ENCODE peak calls at places on chromosomes 13 and 19, in five cellular contexts. P is Panc1, U is aorta, H is mesendoderm, K is SJSA1. E is an unnamed sample.

GRCh38 chr19:10718205-10719196 is 622 bp downstream of the DNM2 start:
- DNase-seq in P (no peak), U (peak; percentile 83), H (peak; percentile 32), K (peak; percentile 56), E (no peak)

GRCh38 chr13:36778083-36778671 is 40.8 kb upstream of the RFXAP start:
- DNase-seq in P (no peak), U (no peak), H (peak; percentile 93), K (peak; percentile 66), E (no peak)

GRCh38 chr19:8423821-8424223 is 10.7 kb downstream of the MARCHF2 start:
- DNase-seq in P (peak; percentile 57), U (peak; percentile 97), H (peak; percentile 88), K (peak; percentile 95), E (no peak)

GRCh38 chr19:49448432-49448786 is 3.2 kb downstream of the PIH1D1 start:
- DNase-seq in P (no peak), U (no peak), H (no peak), K (no peak), E (no peak)

GRCh38 chr19:33261511-33262192 is 36.0 kb upstream of the SLC7A10 start:
- DNase-seq in P (no peak), U (no peak), H (no peak), K (no peak), E (no peak)

GRCh38 chr19:15081911-15082310 is at the start of gene OR1I1:
- DNase-seq in P (no peak), U (no peak), H (no peak), K (no peak), E (no peak)

GRCh38 chr19:28731577-28731976 is 481.4 kb downstream of the UQCRFS1 start:
- DNase-seq in P (no peak), U (no peak), H (no peak), K (no peak), E (no peak)

GRCh38 chr13:56720841-56721240 is 419.9 kb upstream of the PRR20A start:
- DNase-seq in P (no peak), U (no peak), H (no peak), K (no peak), E (no peak)

GRCh38 chr19:49017666-49018351 is 918 bp upstream of the LHB start:
- DNase-seq in P (no peak), U (peak; percentile 86), H (peak; percentile 73), K (peak; percentile 84), E (no peak)

GRCh38 chr19:39325778-39326680 is 5.4 kb upstream of the LRFN1 start:
- DNase-seq in P (no peak), U (no peak), H (peak; percentile 58), K (no peak), E (no peak)

GRCh38 chr13:72726721-72727416 is 560 bp downstream of the MZT1 start:
- DNase-seq in P (no peak), U (peak; percentile 80), H (peak; percentile 21), K (peak; percentile 52), E (no peak)

GRCh38 chr19:41997121-41997850 is 3.3 kb upstream of the ATP1A3 start:
- DNase-seq in P (no peak), U (peak; percentile 82), H (peak; percentile 76), K (no peak), E (no peak)

GRCh38 chr19:3433313-3433712 is 47.0 kb downstream of the SMIM24 start:
- DNase-seq in P (no peak), U (no peak), H (no peak), K (no peak), E (no peak)

GRCh38 chr13:29081697-29082440 is 261.7 kb downstream of the MTUS2 start:
- DNase-seq in P (no peak), U (no peak), H (no peak), K (no peak), E (no peak)

GRCh38 chr13:96988441-96988840 is 5.8 kb downstream of the OXGR1 start:
- DNase-seq in P (no peak), U (no peak), H (no peak), K (no peak), E (no peak)
- H3K4me1 ChIP-seq in P (no peaks in the 10 kb centered on the region), U (no peaks in the 10 kb centered on the region), H (no peaks in the 10 kb centered on the region), K (no peaks in the 10 kb centered on the region), E (no peaks in the 10 kb centered on the region)

GRCh38 chr19:50629801-50630200 is 9.9 kb downstream of the SYT3 start:
- DNase-seq in P (no peak), U (no peak), H (no peak), K (no peak), E (no peak)

GRCh38 chr19:50626796-50627195 is 12.9 kb downstream of the SYT3 start:
- DNase-seq in P (no peak), U (no peak), H (no peak), K (no peak), E (no peak)

GRCh38 chr19:50628551-50628950 is 11.1 kb downstream of the SYT3 start:
- DNase-seq in P (no peak), U (no peak), H (no peak), K (no peak), E (no peak)

GRCh38 chr19:50629194-50629593 is 10.5 kb downstream of the SYT3 start:
- DNase-seq in P (no peak), U (peak; percentile 75), H (no peak), K (no peak), E (no peak)

GRCh38 chr19:50628146-50628545 is 11.5 kb downstream of the SYT3 start:
- DNase-seq in P (no peak), U (no peak), H (no peak), K (no peak), E (no peak)
- H3K27ac ChIP-seq in P (no peak overlapping the region), U (no peak overlapping the region), H (no peak overlapping the region), K (no peak overlapping the region), E (no peak overlapping the region)

DNA sequence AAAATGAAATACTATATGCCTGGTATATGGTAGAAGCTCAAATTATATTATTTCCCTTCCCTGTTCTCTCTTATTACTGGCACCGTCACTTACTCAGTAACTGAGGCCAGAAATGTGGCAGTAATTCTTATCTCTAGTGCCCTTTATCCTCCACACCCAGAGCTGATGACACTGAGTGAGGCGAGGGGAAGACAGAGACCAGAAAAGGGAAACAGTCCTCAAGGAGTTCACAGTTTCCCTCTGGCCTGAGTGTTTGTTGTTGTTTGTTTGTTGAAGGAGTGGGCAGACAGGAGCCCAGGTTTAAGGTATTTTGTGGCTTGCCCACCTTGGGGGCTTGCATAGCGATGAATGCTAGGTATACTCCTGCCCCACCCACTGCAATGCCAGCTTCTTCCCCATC is 101.5 kb upstream of the FNDC3A start:
- DNase-seq in P (no peak), U (no peak), H (peak; percentile 40), K (no peak), E (no peak)
- H3K4me1 ChIP-seq in P (no peaks in the 10 kb centered on the region), U (no peaks in the 10 kb centered on the region), H (peaks cover 15% of the 10 kb centered on the region), K (no peaks in the 10 kb centered on the region), E (peaks cover 9% of the 10 kb centered on the region)

DNA sequence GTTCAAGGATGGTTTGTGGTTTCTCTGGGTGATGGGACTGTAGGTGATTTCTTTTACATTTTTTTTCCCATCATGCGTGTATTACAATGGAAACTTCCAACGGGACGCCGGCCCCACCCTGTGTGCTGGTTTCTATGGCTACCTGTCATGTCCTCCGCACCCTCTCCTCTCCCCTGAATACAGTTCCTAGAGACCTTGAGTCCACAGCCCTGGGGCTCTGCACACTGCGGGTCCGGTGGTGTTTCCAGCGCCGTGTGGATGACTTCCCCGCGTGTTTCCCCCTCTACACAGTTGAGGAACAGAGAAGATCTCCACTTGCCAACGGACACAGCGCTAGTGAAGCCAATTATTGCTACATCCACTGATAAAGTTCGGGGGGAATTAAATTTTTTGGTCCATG is 39.1 kb upstream of the GAS6 start:
- DNase-seq in P (no peak), U (peak; percentile 72), H (no peak), K (no peak), E (no peak)
- H3K27ac ChIP-seq in P (no peak overlapping the region), U (peak overlapping the region; percentile 19), H (no peak overlapping the region), K (peak overlapping the region; percentile 88), E (no peak overlapping the region)

GRCh38 chr19:45878043-45878794 is 7.7 kb downstream of the IRF2BP1 start:
- DNase-seq in P (no peak), U (no peak), H (no peak), K (no peak), E (no peak)
- H3K4me1 ChIP-seq in P (peaks cover 4% of the 10 kb centered on the region), U (no peaks in the 10 kb centered on the region), H (peaks cover 17% of the 10 kb centered on the region), K (peaks cover 11% of the 10 kb centered on the region), E (peaks cover 7% of the 10 kb centered on the region)